ENCODE peak calls at places on chromosomes 3 and 15, in seven cellular contexts. T is tibial nerve, L is WERI-Rb-1, Z is pancreas, W is mesendoderm, O is ovary, B is breast epithelium. C is an unnamed sample.

GRCh38 chr3:127687228-127687737 is 14.5 kb downstream of the ABTB1 start:
- DNase-seq in O (no peak), Z (no peak), B (no peak), W (no peak), L (no peak), T (no peak), C (no peak)

GRCh38 chr3:177281292-177281942 is 84.1 kb upstream of the TBL1XR1 start:
- DNase-seq in W (peak; percentile 82), L (peak; percentile 57), O (no peak), T (no peak), Z (no peak), B (no peak), C (no peak)

GRCh38 chr3:129596194-129597086 is 10.0 kb downstream of the PLXND1 start:
- DNase-seq in T (peak; percentile 87), B (peak; percentile 78), L (no peak), W (peak; percentile 79), O (peak; percentile 93), Z (no peak), C (peak; percentile 77)

GRCh38 chr3:172070269-172070668 is 30.9 kb downstream of the FNDC3B start:
- DNase-seq in W (no peak), Z (no peak), T (no peak), L (no peak), O (no peak), B (no peak), C (no peak)

GRCh38 chr3:177210744-177211502 is 13.6 kb upstream of the TBL1XR1 start:
- DNase-seq in T (no peak), O (no peak), Z (no peak), W (no peak), L (no peak), B (no peak), C (no peak)

GRCh38 chr3:197882580-197882979 is 67.4 kb upstream of the RPL35A start:
- DNase-seq in O (no peak), L (no peak), T (no peak), W (peak; percentile 11), B (no peak), Z (no peak), C (no peak)

GRCh38 chr3:57110797-57111196 is 50.3 kb downstream of the SPATA12 start:
- DNase-seq in O (no peak), W (no peak), Z (no peak), L (peak; percentile 72), B (no peak), T (no peak), C (no peak)

GRCh38 chr3:69013256-69014021 is at the start of gene EOGT:
- DNase-seq in T (peak; percentile 79), Z (peak; percentile 96), L (peak; percentile 93), W (peak; percentile 88), B (peak; percentile 85), O (peak; percentile 94), C (no peak)

GRCh38 chr3:107884719-107885460 is 205.9 kb downstream of the CD47 start:
- DNase-seq in L (no peak), Z (no peak), T (no peak), W (peak; percentile 44), O (no peak), B (no peak), C (peak; percentile 10)

GRCh38 chr15:88636039-88636438 is 2.8 kb upstream of the ISG20 start:
- DNase-seq in T (no peak), O (no peak), B (peak; percentile 73), Z (no peak), L (no peak), W (peak; percentile 64), C (no peak)

GRCh38 chr3:188431040-188431439 is 277.1 kb downstream of the LPP start:
- DNase-seq in B (no peak), Z (no peak), W (no peak), T (no peak), L (no peak), O (no peak), C (no peak)

GRCh38 chr3:32969656-32970055 is 18.2 kb downstream of the CCR4 start:
- DNase-seq in W (no peak), Z (no peak), O (no peak), B (no peak), L (no peak), T (no peak), C (no peak)

GRCh38 chr3:41202075-41202833 is 2.9 kb downstream of the CTNNB1 start:
- DNase-seq in Z (no peak), W (no peak), B (no peak), O (no peak), L (no peak), T (no peak), C (no peak)

GRCh38 chr15:82882250-82882928 is 70.1 kb downstream of the HOMER2 start:
- DNase-seq in W (no peak), L (no peak), Z (no peak), T (no peak), B (no peak), O (no peak), C (no peak)

GRCh38 chr3:71583569-71584215 is at the start of gene FOXP1:
- DNase-seq in T (peak; percentile 51), O (peak; percentile 85), W (peak; percentile 84), Z (peak; percentile 87), L (peak; percentile 39), B (peak; percentile 75), C (no peak)

GRCh38 chr3:59919581-59919980 is 869.8 kb upstream of the CFAP20DC start:
- DNase-seq in L (no peak), O (no peak), T (no peak), Z (no peak), B (no peak), W (no peak), C (no peak)

GRCh38 chr15:71116942-71117341 is 1.7 kb downstream of the THSD4 start:
- DNase-seq in B (no peak), T (no peak), O (no peak), W (no peak), Z (no peak), L (no peak), C (no peak)

GRCh38 chr15:71114066-71114680 is 1.1 kb upstream of the THSD4 start:
- DNase-seq in T (no peak), W (peak; percentile 81), L (no peak), B (no peak), Z (no peak), O (no peak), C (no peak)

GRCh38 chr15:71116366-71116765 is 1.1 kb downstream of the THSD4 start:
- DNase-seq in L (no peak), O (no peak), B (no peak), Z (no peak), T (no peak), W (no peak), C (no peak)

GRCh38 chr15:71115567-71116351 is 488 bp downstream of the THSD4 start:
- DNase-seq in O (peak; percentile 65), B (peak; percentile 64), Z (peak; percentile 76), W (peak; percentile 64), T (no peak), L (peak; percentile 42), C (no peak)

DNA sequence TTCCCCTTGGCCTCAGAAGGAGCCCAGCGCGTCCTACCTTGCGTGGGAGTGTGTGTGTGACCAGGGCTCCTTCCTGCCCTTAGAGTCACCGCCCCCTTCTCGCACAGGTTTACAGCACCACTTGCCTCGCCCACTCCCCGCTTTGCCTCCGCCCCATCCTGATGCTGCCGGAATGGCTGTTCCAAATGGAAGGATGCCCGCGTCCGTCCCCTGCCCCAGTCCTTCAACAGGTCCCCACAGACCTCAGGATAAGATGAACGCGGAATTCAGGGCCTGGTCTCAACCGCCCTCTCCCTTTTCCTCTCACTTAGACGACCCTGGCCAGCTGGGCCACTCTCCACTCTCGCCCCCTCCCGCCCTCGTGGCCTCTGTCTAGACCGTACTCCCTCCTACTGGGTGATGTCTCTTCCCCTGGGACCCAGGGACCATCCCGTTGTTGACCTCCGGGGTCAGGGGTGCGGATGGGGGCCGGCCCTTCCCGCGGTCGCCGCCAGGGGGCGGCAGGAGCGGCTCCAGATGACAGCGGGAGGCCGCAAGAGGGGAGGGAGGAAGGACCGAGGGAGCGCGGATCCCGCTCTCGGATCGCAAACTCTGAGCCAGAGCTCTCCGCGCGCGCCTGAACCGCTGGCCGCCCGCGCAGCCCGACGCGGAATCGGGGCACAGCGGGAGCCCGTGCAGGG is at the start of gene THSD4:
- DNase-seq in O (peak; percentile 84), T (peak; percentile 25), Z (peak; percentile 88), W (peak; percentile 90), L (peak; percentile 83), B (peak; percentile 76), C (no peak)
- H3K27ac ChIP-seq in O (no peak within 1 kb of the TSS), T (peak within 1 kb of the TSS; percentile 5), Z (peak within 1 kb of the TSS; percentile 46), W (no peak within 1 kb of the TSS), L (no peak within 1 kb of the TSS), B (peak within 1 kb of the TSS; percentile 81), C (peak within 1 kb of the TSS; percentile 57)

GRCh38 chr3:53887446-53887845 is 4.2 kb downstream of the SELENOK start:
- DNase-seq in B (no peak), O (no peak), Z (no peak), L (no peak), W (no peak), T (no peak), C (no peak)
- H3K27ac ChIP-seq in B (no peak overlapping the region), O (no peak overlapping the region), Z (no peak overlapping the region), L (no peak overlapping the region), W (no peak overlapping the region), T (no peak overlapping the region), C (no peak overlapping the region)

GRCh38 chr3:147411235-147411607 is 2.1 kb downstream of the ZIC1 start:
- DNase-seq in L (no peak), O (no peak), W (peak; percentile 69), B (no peak), T (no peak), Z (no peak), C (no peak)
- H3K27ac ChIP-seq in L (no peak overlapping the region), O (no peak overlapping the region), W (no peak overlapping the region), B (no peak overlapping the region), T (no peak overlapping the region), Z (no peak overlapping the region), C (no peak overlapping the region)

GRCh38 chr15:48962662-48963523 is 826 bp downstream of the SHC4 start:
- DNase-seq in B (no peak), Z (peak; percentile 53), W (peak; percentile 49), T (no peak), O (peak; percentile 40), L (no peak), C (no peak)
- H3K27ac ChIP-seq in B (no peak overlapping the region), Z (no peak overlapping the region), W (no peak overlapping the region), T (peak overlapping the region; percentile 89), O (no peak overlapping the region), L (no peak overlapping the region), C (peak overlapping the region; percentile 62)

C was measured in AG04450.